ENCODE peak calls at places on chromosomes 7 and 10, in seven cellular contexts. One of them, this sample, is unnamed.

GRCh38 chr10:96683065-96683464 is 37.2 kb downstream of the PIK3AP1 start:
- DNase-seq in breast epithelium: no peak
- DNase-seq in HCT116: no peak
- DNase-seq in HepG2: no peak
- DNase-seq in GM23338: no peak
- DNase-seq in Panc1: no peak
- DNase-seq in transverse colon: no peak
- DNase-seq in this sample: no peak

GRCh38 chr7:24869572-24869971 is 110.4 kb downstream of the OSBPL3 start:
- DNase-seq in HCT116: no peak
- DNase-seq in Panc1: no peak
- DNase-seq in HepG2: no peak
- DNase-seq in transverse colon: no peak
- DNase-seq in breast epithelium: no peak
- DNase-seq in GM23338: no peak
- DNase-seq in this sample: no peak

GRCh38 chr10:46523119-46523880 is 33.2 kb downstream of the GPRIN2 start:
- DNase-seq in HepG2: no peak
- DNase-seq in HCT116: peak; percentile 13
- DNase-seq in Panc1: no peak
- DNase-seq in GM23338: no peak
- DNase-seq in breast epithelium: peak; percentile 69
- DNase-seq in transverse colon: peak; percentile 85
- DNase-seq in this sample: peak; percentile 83

GRCh38 chr10:45428611-45429510 is 54.8 kb downstream of the ALOX5 start:
- DNase-seq in GM23338: no peak
- DNase-seq in HepG2: no peak
- DNase-seq in HCT116: no peak
- DNase-seq in breast epithelium: no peak
- DNase-seq in transverse colon: no peak
- DNase-seq in Panc1: no peak
- DNase-seq in this sample: no peak

GRCh38 chr7:41873781-41874180 is 170.9 kb upstream of the INHBA start:
- DNase-seq in breast epithelium: no peak
- DNase-seq in Panc1: no peak
- DNase-seq in HepG2: no peak
- DNase-seq in transverse colon: no peak
- DNase-seq in GM23338: no peak
- DNase-seq in HCT116: no peak
- DNase-seq in this sample: no peak

GRCh38 chr7:140003913-140004382 is 58.8 kb downstream of the PARP12 start:
- DNase-seq in breast epithelium: no peak
- DNase-seq in Panc1: peak; percentile 35
- DNase-seq in GM23338: peak; percentile 90
- DNase-seq in transverse colon: peak; percentile 19
- DNase-seq in HCT116: peak; percentile 47
- DNase-seq in HepG2: peak; percentile 43
- DNase-seq in this sample: no peak

GRCh38 chr7:20275637-20276036 is 55.1 kb upstream of the ITGB8 start:
- DNase-seq in GM23338: no peak
- DNase-seq in breast epithelium: no peak
- DNase-seq in HCT116: no peak
- DNase-seq in HepG2: no peak
- DNase-seq in Panc1: no peak
- DNase-seq in transverse colon: no peak
- DNase-seq in this sample: no peak

GRCh38 chr7:41252551-41252950 is 450.3 kb downstream of the INHBA start:
- DNase-seq in Panc1: no peak
- DNase-seq in transverse colon: no peak
- DNase-seq in HCT116: no peak
- DNase-seq in GM23338: no peak
- DNase-seq in HepG2: no peak
- DNase-seq in breast epithelium: no peak
- DNase-seq in this sample: no peak

GRCh38 chr10:62224606-62225005 is 44.0 kb downstream of the RTKN2 start:
- DNase-seq in transverse colon: no peak
- DNase-seq in HepG2: no peak
- DNase-seq in GM23338: peak; percentile 44
- DNase-seq in Panc1: no peak
- DNase-seq in breast epithelium: no peak
- DNase-seq in HCT116: no peak
- DNase-seq in this sample: no peak

GRCh38 chr10:133087679-133088523 is at the start of gene ADGRA1:
- DNase-seq in breast epithelium: no peak
- DNase-seq in Panc1: no peak
- DNase-seq in GM23338: peak; percentile 74
- DNase-seq in HCT116: no peak
- DNase-seq in transverse colon: no peak
- DNase-seq in HepG2: no peak
- DNase-seq in this sample: no peak

GRCh38 chr10:52903397-52903938 is 130.9 kb upstream of the MBL2 start:
- DNase-seq in HCT116: no peak
- DNase-seq in breast epithelium: no peak
- DNase-seq in HepG2: no peak
- DNase-seq in transverse colon: no peak
- DNase-seq in GM23338: peak; percentile 64
- DNase-seq in Panc1: no peak
- DNase-seq in this sample: no peak

GRCh38 chr10:116026315-116026714 is 246.7 kb downstream of the GFRA1 start:
- DNase-seq in HCT116: no peak
- DNase-seq in transverse colon: no peak
- DNase-seq in HepG2: peak; percentile 3
- DNase-seq in breast epithelium: no peak
- DNase-seq in Panc1: no peak
- DNase-seq in GM23338: peak; percentile 41
- DNase-seq in this sample: no peak

GRCh38 chr7:1987591-1988532 is 244.9 kb downstream of the MAD1L1 start:
- DNase-seq in breast epithelium: no peak
- DNase-seq in HepG2: no peak
- DNase-seq in HCT116: no peak
- DNase-seq in GM23338: no peak
- DNase-seq in Panc1: no peak
- DNase-seq in transverse colon: no peak
- DNase-seq in this sample: no peak

GRCh38 chr10:44306147-44306710 is 78.7 kb downstream of the CXCL12 start:
- DNase-seq in Panc1: no peak
- DNase-seq in HepG2: no peak
- DNase-seq in breast epithelium: no peak
- DNase-seq in transverse colon: no peak
- DNase-seq in HCT116: no peak
- DNase-seq in GM23338: no peak
- DNase-seq in this sample: no peak

GRCh38 chr7:96416599-96416998 is 94.7 kb upstream of the SLC25A13 start:
- DNase-seq in GM23338: no peak
- DNase-seq in Panc1: no peak
- DNase-seq in HepG2: peak; percentile 67
- DNase-seq in transverse colon: no peak
- DNase-seq in breast epithelium: no peak
- DNase-seq in HCT116: no peak
- DNase-seq in this sample: no peak

GRCh38 chr7:47763063-47763974 is 181.4 kb upstream of the TNS3 start:
- DNase-seq in HepG2: peak; percentile 100
- DNase-seq in GM23338: no peak
- DNase-seq in transverse colon: peak; percentile 26
- DNase-seq in Panc1: peak; percentile 96
- DNase-seq in breast epithelium: peak; percentile 15
- DNase-seq in HCT116: no peak
- DNase-seq in this sample: no peak

GRCh38 chr7:22845221-22845844 is 22.7 kb upstream of the TOMM7 start:
- DNase-seq in HCT116: no peak
- DNase-seq in breast epithelium: peak; percentile 72
- DNase-seq in GM23338: no peak
- DNase-seq in transverse colon: no peak
- DNase-seq in HepG2: no peak
- DNase-seq in Panc1: no peak
- DNase-seq in this sample: no peak

GRCh38 chr7:24442170-24442777 is 131.0 kb upstream of the PALS2 start:
- DNase-seq in GM23338: no peak
- DNase-seq in transverse colon: no peak
- DNase-seq in breast epithelium: no peak
- DNase-seq in Panc1: no peak
- DNase-seq in HCT116: no peak
- DNase-seq in HepG2: no peak
- DNase-seq in this sample: no peak

GRCh38 chr7:28106316-28106957 is 74.2 kb downstream of the JAZF1 start:
- DNase-seq in Panc1: no peak
- DNase-seq in GM23338: no peak
- DNase-seq in HCT116: no peak
- DNase-seq in transverse colon: no peak
- DNase-seq in breast epithelium: no peak
- DNase-seq in HepG2: no peak
- DNase-seq in this sample: no peak

GRCh38 chr7:150971242-150972048 is 6.7 kb downstream of the KCNH2 start:
- DNase-seq in transverse colon: no peak
- DNase-seq in HepG2: no peak
- DNase-seq in HCT116: no peak
- DNase-seq in GM23338: no peak
- DNase-seq in breast epithelium: no peak
- DNase-seq in Panc1: no peak
- DNase-seq in this sample: no peak

GRCh38 chr7:117907058-117907633 is 33.9 kb upstream of the CTTNBP2 start:
- DNase-seq in HCT116: no peak
- DNase-seq in breast epithelium: no peak
- DNase-seq in HepG2: no peak
- DNase-seq in transverse colon: no peak
- DNase-seq in GM23338: peak; percentile 34
- DNase-seq in Panc1: no peak
- DNase-seq in this sample: no peak

GRCh38 chr10:101218423-101219136 is 10.7 kb downstream of the LBX1 start:
- DNase-seq in HCT116: no peak
- DNase-seq in HepG2: no peak
- DNase-seq in breast epithelium: no peak
- DNase-seq in Panc1: no peak
- DNase-seq in transverse colon: no peak
- DNase-seq in GM23338: no peak
- DNase-seq in this sample: no peak

GRCh38 chr10:7484456-7485266 is 73.8 kb upstream of the SFMBT2 start:
- DNase-seq in transverse colon: peak; percentile 40
- DNase-seq in HepG2: no peak
- DNase-seq in HCT116: no peak
- DNase-seq in GM23338: peak; percentile 21
- DNase-seq in Panc1: no peak
- DNase-seq in breast epithelium: peak; percentile 20
- DNase-seq in this sample: no peak

GRCh38 chr10:106740071-106740470 is 424.4 kb downstream of the SORCS1 start:
- DNase-seq in GM23338: no peak
- DNase-seq in HepG2: no peak
- DNase-seq in HCT116: no peak
- DNase-seq in Panc1: no peak
- DNase-seq in transverse colon: no peak
- DNase-seq in breast epithelium: no peak
- DNase-seq in this sample: no peak

GRCh38 chr7:54722502-54722901 is 36.5 kb downstream of the SEC61G start:
- DNase-seq in HCT116: no peak
- DNase-seq in HepG2: no peak
- DNase-seq in breast epithelium: no peak
- DNase-seq in Panc1: no peak
- DNase-seq in transverse colon: no peak
- DNase-seq in GM23338: no peak
- DNase-seq in this sample: no peak

GRCh38 chr10:129838794-129839193 is 125.3 kb downstream of the EBF3 start:
- DNase-seq in HepG2: no peak
- DNase-seq in GM23338: no peak
- DNase-seq in Panc1: no peak
- DNase-seq in transverse colon: no peak
- DNase-seq in breast epithelium: peak; percentile 9
- DNase-seq in HCT116: no peak
- DNase-seq in this sample: no peak

GRCh38 chr10:73161079-73161478 is 6.7 kb downstream of the ECD start:
- DNase-seq in HepG2: no peak
- DNase-seq in transverse colon: no peak
- DNase-seq in HCT116: no peak
- DNase-seq in breast epithelium: no peak
- DNase-seq in GM23338: no peak
- DNase-seq in Panc1: no peak
- DNase-seq in this sample: no peak
- H3K4me1 ChIP-seq in HepG2: peaks cover 18% of the 10 kb centered on the region
- H3K4me1 ChIP-seq in transverse colon: no peaks in the 10 kb centered on the region
- H3K4me1 ChIP-seq in HCT116: no peaks in the 10 kb centered on the region
- H3K4me1 ChIP-seq in breast epithelium: no peaks in the 10 kb centered on the region
- H3K4me1 ChIP-seq in GM23338: no peaks in the 10 kb centered on the region
- H3K4me1 ChIP-seq in Panc1: peaks cover 4% of the 10 kb centered on the region
- H3K4me1 ChIP-seq in this sample: peaks cover 32% of the 10 kb centered on the region

DNA sequence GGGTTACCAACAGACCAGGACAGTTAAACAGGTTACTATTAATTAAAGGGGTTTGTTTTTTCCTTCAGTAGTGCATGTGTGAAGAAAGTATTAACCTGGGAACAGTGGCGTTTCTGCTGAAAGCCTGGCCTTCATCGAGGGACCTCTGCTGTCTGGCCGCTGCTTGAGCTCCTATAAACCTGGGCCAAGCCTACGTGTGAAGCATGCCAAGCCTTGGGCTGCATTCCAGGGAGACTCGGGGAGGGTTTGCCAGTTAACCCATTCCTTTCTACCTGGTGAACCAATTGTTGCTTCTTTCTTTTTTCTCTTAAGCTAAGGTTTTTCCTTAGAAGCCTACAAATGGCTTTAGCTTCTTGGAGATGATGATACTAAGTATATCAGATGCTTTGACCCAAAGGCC is 23.6 kb downstream of the PFKP start:
- DNase-seq in HCT116: peak; percentile 73
- DNase-seq in breast epithelium: peak; percentile 75
- DNase-seq in GM23338: peak; percentile 54
- DNase-seq in HepG2: peak; percentile 17
- DNase-seq in Panc1: no peak
- DNase-seq in transverse colon: peak; percentile 54
- DNase-seq in this sample: no peak
- TF ChIP-seq POLR2AphosphoS5 in HCT116: peak; percentile 24
- TF ChIP-seq POLR2AphosphoS5 in breast epithelium: no peak
- TF ChIP-seq POLR2AphosphoS5 in GM23338: no peak
- TF ChIP-seq POLR2AphosphoS5 in HepG2: no peak
- TF ChIP-seq POLR2AphosphoS5 in Panc1: peak; percentile 37
- TF ChIP-seq POLR2AphosphoS5 in transverse colon: no peak
- TF ChIP-seq POLR2AphosphoS5 in this sample: no peak

GRCh38 chr10:88064608-88065383 is 201.4 kb downstream of the PTEN start:
- DNase-seq in breast epithelium: peak; percentile 41
- DNase-seq in HepG2: no peak
- DNase-seq in transverse colon: peak; percentile 50
- DNase-seq in Panc1: no peak
- DNase-seq in HCT116: no peak
- DNase-seq in GM23338: no peak
- DNase-seq in this sample: peak; percentile 88
- H3K4me1 ChIP-seq in breast epithelium: peaks cover 4% of the 10 kb centered on the region
- H3K4me1 ChIP-seq in HepG2: peaks cover 21% of the 10 kb centered on the region
- H3K4me1 ChIP-seq in transverse colon: peaks cover 7% of the 10 kb centered on the region
- H3K4me1 ChIP-seq in Panc1: no peaks in the 10 kb centered on the region
- H3K4me1 ChIP-seq in HCT116: no peaks in the 10 kb centered on the region
- H3K4me1 ChIP-seq in GM23338: peaks cover 5% of the 10 kb centered on the region
- H3K4me1 ChIP-seq in this sample: peaks cover 16% of the 10 kb centered on the region

DNA sequence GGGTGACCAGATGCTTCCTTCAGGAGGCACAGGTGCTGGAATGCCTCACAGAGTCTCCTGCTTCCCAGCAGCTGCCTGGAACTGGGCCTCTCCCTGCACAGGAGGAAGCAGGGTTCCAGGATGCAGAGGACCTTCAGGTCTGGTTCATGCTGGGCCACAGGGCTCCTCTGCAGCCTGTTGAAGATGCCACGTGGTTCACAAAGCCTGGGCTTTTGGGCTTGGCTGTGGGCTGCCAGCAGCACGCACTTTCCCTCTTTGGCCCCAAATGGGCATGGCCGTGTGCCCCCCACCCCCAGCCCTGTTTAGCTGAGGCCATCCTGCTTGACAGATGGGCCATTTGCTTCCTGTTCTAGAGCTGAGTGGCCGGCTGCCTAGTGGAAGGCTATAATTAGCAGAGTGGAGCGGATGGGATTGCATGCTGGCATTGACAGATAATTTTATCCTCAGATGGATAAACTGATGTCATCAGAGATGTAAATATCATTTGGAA is 28.0 kb downstream of the TSPAN15 start:
- DNase-seq in HepG2: no peak
- DNase-seq in transverse colon: no peak
- DNase-seq in Panc1: no peak
- DNase-seq in HCT116: no peak
- DNase-seq in breast epithelium: no peak
- DNase-seq in GM23338: no peak
- DNase-seq in this sample: no peak
- TF ChIP-seq POLR2AphosphoS5 in HepG2: no peak
- TF ChIP-seq POLR2AphosphoS5 in transverse colon: no peak
- TF ChIP-seq POLR2AphosphoS5 in Panc1: no peak
- TF ChIP-seq POLR2AphosphoS5 in HCT116: no peak
- TF ChIP-seq POLR2AphosphoS5 in breast epithelium: no peak
- TF ChIP-seq POLR2AphosphoS5 in GM23338: no peak
- TF ChIP-seq POLR2AphosphoS5 in this sample: no peak